ENCODE peak calls at places on chromosome 3, in four cellular contexts. A is mucosa of gallbladder, S is cardiac fibroblast, Y is myocyte. U is an unnamed sample.

GRCh38 chr3:117633207-117633606 is 923.6 kb downstream of the TUSC7 start:
- DNase-seq in A (no peak), S (no peak), Y (no peak), U (no peak)

GRCh38 chr3:16132926-16133325 is 41.6 kb upstream of the GALNT15 start:
- DNase-seq in A (no peak), S (peak), Y (peak), U (no peak)

GRCh38 chr3:79881431-79881830 is 113.6 kb upstream of the ROBO1 start:
- DNase-seq in A (no peak), S (no peak), Y (no peak), U (no peak)

GRCh38 chr3:24004171-24004938 is 59.3 kb downstream of the NR1D2 start:
- DNase-seq in A (no peak), S (no peak), Y (no peak), U (no peak)

GRCh38 chr3:46700772-46701171 is 420 bp upstream of the TMIE start:
- DNase-seq in A (no peak), S (no peak), Y (no peak), U (no peak)

GRCh38 chr3:160667452-160667851 is 9.5 kb upstream of the ARL14 start:
- DNase-seq in A (peak), S (no peak), Y (no peak), U (peak)

GRCh38 chr3:100523050-100523760 is 30.8 kb downstream of the TMEM45A start:
- DNase-seq in A (no peak), S (no peak), Y (no peak), U (no peak)

GRCh38 chr3:192894676-192895075 is 23.0 kb downstream of the MB21D2 start:
- DNase-seq in A (no peak), S (no peak), Y (no peak), U (no peak)

GRCh38 chr3:122918576-122919290 is 108.8 kb downstream of the SEMA5B start:
- DNase-seq in A (no peak), S (peak), Y (peak), U (no peak)

GRCh38 chr3:72189344-72189743 is 404.4 kb upstream of the PROK2 start:
- DNase-seq in A (no peak), S (no peak), Y (no peak), U (no peak)

GRCh38 chr3:191355406-191355805 is 25.1 kb upstream of the UTS2B start:
- DNase-seq in A (no peak), S (no peak), Y (no peak), U (no peak)

GRCh38 chr3:75906555-75907112 is 121.3 kb upstream of the ZNF717 start:
- DNase-seq in A (no peak), S (no peak), Y (no peak), U (peak)

GRCh38 chr3:74139648-74140047 is 474.8 kb downstream of the CNTN3 start:
- DNase-seq in A (no peak), S (no peak), Y (no peak), U (no peak)

GRCh38 chr3:76122007-76122406 is 336.7 kb upstream of the ZNF717 start:
- DNase-seq in A (no peak), S (no peak), Y (no peak), U (no peak)

GRCh38 chr3:127406309-127407025 is 118.6 kb upstream of the PRR20G start:
- DNase-seq in A (no peak), S (no peak), Y (no peak), U (no peak)

GRCh38 chr3:188365184-188365583 is 211.2 kb downstream of the LPP start:
- DNase-seq in A (no peak), S (no peak), Y (no peak), U (no peak)

GRCh38 chr3:48990636-48991421 is 788 bp downstream of the P4HTM start:
- DNase-seq in A (no peak), S (peak), Y (peak), U (no peak)

GRCh38 chr3:195395208-195395816 is 47.5 kb downstream of the ACAP2 start:
- DNase-seq in A (no peak), S (no peak), Y (no peak), U (no peak)

GRCh38 chr3:152469238-152470025 is 200.7 kb downstream of the MBNL1 start:
- DNase-seq in A (no peak), S (no peak), Y (no peak), U (no peak)

GRCh38 chr3:24834442-24834841 is 339.8 kb upstream of the THRB start:
- DNase-seq in A (no peak), S (no peak), Y (no peak), U (no peak)

GRCh38 chr3:159779883-159780282 is 208.8 kb upstream of the IL12A start:
- DNase-seq in A (no peak), S (no peak), Y (no peak), U (no peak)

GRCh38 chr3:139811331-139811730 is 123.7 kb upstream of the CLSTN2 start:
- DNase-seq in A (no peak), S (no peak), Y (peak), U (no peak)

GRCh38 chr3:159732172-159733111 is 256.2 kb upstream of the IL12A start:
- DNase-seq in A (no peak), S (peak), Y (peak), U (peak)

GRCh38 chr3:162525791-162526190 is 1029.2 kb downstream of the OTOL1 start:
- DNase-seq in A (no peak), S (peak), Y (peak), U (no peak)

GRCh38 chr3:152720941-152721718 is 113.8 kb upstream of the P2RY1 start:
- DNase-seq in A (no peak), S (no peak), Y (no peak), U (no peak)

GRCh38 chr3:127457094-127457475 is 133.4 kb downstream of the TPRA1 start:
- DNase-seq in A (peak), S (peak), Y (no peak), U (no peak)

GRCh38 chr3:9279959-9280358 is 30.5 kb upstream of the SRGAP3 start:
- DNase-seq in A (no peak), S (no peak), Y (peak), U (peak)

GRCh38 chr3:66463734-66464511 is 36.9 kb downstream of the LRIG1 start:
- DNase-seq in A (no peak), S (no peak), Y (no peak), U (no peak)

GRCh38 chr3:128068156-128068620 is 16.0 kb downstream of the SEC61A1 start:
- DNase-seq in A (no peak), S (peak), Y (peak), U (peak)

GRCh38 chr3:139561959-139562676 is 22.6 kb upstream of the RBP1 start:
- DNase-seq in A (peak), S (peak), Y (peak), U (no peak)

GRCh38 chr3:2837233-2837632 is 272.9 kb downstream of the IL5RA start:
- DNase-seq in A (no peak), S (no peak), Y (no peak), U (no peak)

GRCh38 chr3:43874290-43874689 is 183.6 kb downstream of the ABHD5 start:
- DNase-seq in A (no peak), S (no peak), Y (no peak), U (no peak)

GRCh38 chr3:137692803-137693431 is 71.2 kb upstream of the SOX14 start:
- DNase-seq in A (no peak), S (no peak), Y (no peak), U (no peak)

GRCh38 chr3:116000315-116000714 is 377.0 kb downstream of the GAP43 start:
- DNase-seq in A (no peak), S (peak), Y (peak), U (peak)

GRCh38 chr3:63948995-63949394 is 36.8 kb upstream of the SCAANT1 start:
- DNase-seq in A (no peak), S (peak), Y (no peak), U (no peak)

GRCh38 chr3:149790265-149790664 is 2.1 kb downstream of the ANKUB1 start:
- DNase-seq in A (no peak), S (no peak), Y (no peak), U (no peak)

GRCh38 chr3:128009952-128010846 is 42.0 kb upstream of the SEC61A1 start:
- DNase-seq in A (no peak), S (peak), Y (peak), U (no peak)

GRCh38 chr3:134897391-134898131 is 102.5 kb downstream of the EPHB1 start:
- DNase-seq in A (no peak), S (no peak), Y (no peak), U (no peak)

GRCh38 chr3:169863458-169863899 is 6.3 kb downstream of the LRRC31 start:
- DNase-seq in A (peak), S (peak), Y (peak), U (no peak)

GRCh38 chr3:12897537-12898289 is 56.3 kb upstream of the RPL32 start:
- DNase-seq in A (no peak), S (no peak), Y (no peak), U (no peak)

U was measured in T1000.